ENCODE peak calls at places on chromosomes 3 and 15, in nine cellular contexts. Z is HFFc6; P is AG20443; A is heart right ventricle; T is stimulated activated naive CD4-positive, alpha-beta T cell; X is AG10803; R is T-helper 1 cell; S is EL; C is NCI-H460. B is an unnamed sample.

GRCh38 chr15:70852501-70853269 is 1.3 kb downstream of the LARP6 start:
- DNase-seq in Z (peak), P (peak), A (no peak), T (no peak), X (peak), R (no peak), S (peak), C (no peak), B (no peak)

GRCh38 chr15:88911766-88912118 is 1.4 kb downstream of the MFGE8 start:
- DNase-seq in Z (no peak), P (peak), A (peak), T (no peak), X (no peak), R (no peak), S (no peak), C (no peak), B (no peak)

GRCh38 chr3:124510290-124510689 is 220.0 kb upstream of the UMPS start:
- DNase-seq in Z (peak), P (peak), A (no peak), T (no peak), X (peak), R (no peak), S (peak), C (no peak), B (no peak)

GRCh38 chr15:45393851-45394250 is 15.5 kb upstream of the GATM start:
- DNase-seq in Z (peak), P (no peak), A (no peak), T (no peak), X (no peak), R (no peak), S (no peak), C (no peak), B (no peak)

GRCh38 chr3:122313261-122313660 is 11.8 kb upstream of the CSTA start:
- DNase-seq in Z (no peak), P (no peak), A (no peak), T (no peak), X (no peak), R (no peak), S (no peak), C (no peak), B (no peak)

GRCh38 chr15:40217166-40217785 is 21.6 kb upstream of the PAK6 start:
- DNase-seq in Z (peak), P (peak), A (no peak), T (peak), X (peak), R (peak), S (peak), C (peak), B (no peak)

GRCh38 chr3:47612178-47612577 is 33.5 kb upstream of the CSPG5 start:
- DNase-seq in Z (peak), P (peak), A (no peak), T (no peak), X (peak), R (no peak), S (peak), C (no peak), B (peak)

GRCh38 chr3:173065543-173065970 is 75.5 kb downstream of the SPATA16 start:
- DNase-seq in Z (no peak), P (peak), A (no peak), T (no peak), X (peak), R (no peak), S (peak), C (no peak), B (no peak)

GRCh38 chr3:20288050-20288449 is 102.0 kb upstream of the SGO1 start:
- DNase-seq in Z (no peak), P (no peak), A (no peak), T (no peak), X (no peak), R (no peak), S (no peak), C (no peak), B (no peak)

GRCh38 chr15:90352109-90352893 is at the start of gene ZNF774:
- DNase-seq in Z (peak), P (peak), A (peak), T (peak), X (peak), R (peak), S (peak), C (peak), B (peak)

GRCh38 chr15:74418575-74419338 is 15.0 kb downstream of the SEMA7A start:
- DNase-seq in Z (no peak), P (no peak), A (no peak), T (no peak), X (no peak), R (no peak), S (no peak), C (no peak), B (no peak)

GRCh38 chr3:188108703-188109412 is 45.1 kb upstream of the LPP start:
- DNase-seq in Z (no peak), P (no peak), A (no peak), T (no peak), X (peak), R (no peak), S (no peak), C (no peak), B (no peak)

GRCh38 chr3:72977463-72977862 is 19.1 kb upstream of the PPP4R2 start:
- DNase-seq in Z (no peak), P (no peak), A (no peak), T (no peak), X (no peak), R (no peak), S (peak), C (no peak), B (no peak)

GRCh38 chr15:100043069-100043641 is 298.6 kb downstream of the ADAMTS17 start:
- DNase-seq in Z (peak), P (no peak), A (no peak), T (no peak), X (peak), R (no peak), S (peak), C (peak), B (no peak)

GRCh38 chr3:8504611-8504973 is 3.0 kb downstream of the LMCD1 start:
- DNase-seq in Z (no peak), P (no peak), A (no peak), T (no peak), X (no peak), R (no peak), S (no peak), C (no peak), B (no peak)

GRCh38 chr3:182631183-182632076 is 161.9 kb upstream of the ATP11B start:
- DNase-seq in Z (no peak), P (no peak), A (no peak), T (no peak), X (no peak), R (no peak), S (no peak), C (no peak), B (no peak)

B was measured in hippocampal formation.